ENCODE peak calls at places on chromosomes 11 and 22, in five cellular contexts. One of them, this sample, is unnamed.

GRCh38 chr22:41290262-41291221 is 4.6 kb upstream of the RANGAP1 start:
- DNase-seq in H1: peak
- DNase-seq in mesenchymal stem cell: peak
- DNase-seq in H9: peak
- DNase-seq in neuronal stem cell: peak
- DNase-seq in this sample: no peak

GRCh38 chr11:65206441-65206841 is 24.7 kb downstream of the CAPN1 start:
- DNase-seq in H9: no peak
- DNase-seq in H1: no peak
- DNase-seq in mesenchymal stem cell: no peak
- DNase-seq in neuronal stem cell: no peak
- DNase-seq in this sample: no peak

GRCh38 chr11:85945296-85945695 is 90.1 kb downstream of the CCDC83 start:
- DNase-seq in neuronal stem cell: no peak
- DNase-seq in H9: no peak
- DNase-seq in H1: no peak
- DNase-seq in mesenchymal stem cell: no peak
- DNase-seq in this sample: no peak

GRCh38 chr11:16924826-16925494 is 89.3 kb downstream of the PLEKHA7 start:
- DNase-seq in neuronal stem cell: peak
- DNase-seq in H9: peak
- DNase-seq in H1: peak
- DNase-seq in mesenchymal stem cell: no peak
- DNase-seq in this sample: peak

GRCh38 chr11:119671048-119671447 is 58.0 kb downstream of the NECTIN1 start:
- DNase-seq in H9: no peak
- DNase-seq in neuronal stem cell: no peak
- DNase-seq in mesenchymal stem cell: peak
- DNase-seq in H1: no peak
- DNase-seq in this sample: no peak

GRCh38 chr11:63892233-63892632 is 24.7 kb downstream of the RCOR2 start:
- DNase-seq in neuronal stem cell: no peak
- DNase-seq in mesenchymal stem cell: peak
- DNase-seq in H9: no peak
- DNase-seq in H1: no peak
- DNase-seq in this sample: no peak

GRCh38 chr22:36839356-36840073 is 21.3 kb upstream of the NCF4 start:
- DNase-seq in H1: no peak
- DNase-seq in H9: no peak
- DNase-seq in mesenchymal stem cell: no peak
- DNase-seq in neuronal stem cell: no peak
- DNase-seq in this sample: peak

GRCh38 chr22:42528591-42529307 is 9.2 kb upstream of the RRP7A start:
- DNase-seq in mesenchymal stem cell: no peak
- DNase-seq in neuronal stem cell: no peak
- DNase-seq in H1: no peak
- DNase-seq in H9: no peak
- DNase-seq in this sample: no peak

GRCh38 chr22:27273386-27273785 is 528.2 kb downstream of the MN1 start:
- DNase-seq in mesenchymal stem cell: no peak
- DNase-seq in H9: no peak
- DNase-seq in H1: no peak
- DNase-seq in neuronal stem cell: no peak
- DNase-seq in this sample: no peak

GRCh38 chr11:72012091-72012630 is 13.5 kb downstream of the IL18BP start:
- DNase-seq in neuronal stem cell: no peak
- DNase-seq in H1: no peak
- DNase-seq in mesenchymal stem cell: no peak
- DNase-seq in H9: no peak
- DNase-seq in this sample: peak

GRCh38 chr11:16923987-16924386 is 90.2 kb downstream of the PLEKHA7 start:
- DNase-seq in mesenchymal stem cell: no peak
- DNase-seq in H1: no peak
- DNase-seq in neuronal stem cell: no peak
- DNase-seq in H9: no peak
- DNase-seq in this sample: no peak

GRCh38 chr11:113305440-113306336 is 8.7 kb upstream of the TTC12 start:
- DNase-seq in mesenchymal stem cell: peak
- DNase-seq in H9: peak
- DNase-seq in H1: peak
- DNase-seq in neuronal stem cell: peak
- DNase-seq in this sample: peak

GRCh38 chr11:112082729-112083128 is 3.8 kb downstream of the TIMM8B start:
- DNase-seq in mesenchymal stem cell: peak
- DNase-seq in H1: no peak
- DNase-seq in neuronal stem cell: no peak
- DNase-seq in H9: no peak
- DNase-seq in this sample: peak

GRCh38 chr22:47341464-47341863 is 579.0 kb downstream of the TBC1D22A start:
- DNase-seq in mesenchymal stem cell: no peak
- DNase-seq in neuronal stem cell: no peak
- DNase-seq in H1: no peak
- DNase-seq in H9: no peak
- DNase-seq in this sample: no peak

GRCh38 chr11:15309296-15309695 is 194.6 kb downstream of the INSC start:
- DNase-seq in neuronal stem cell: no peak
- DNase-seq in H1: no peak
- DNase-seq in mesenchymal stem cell: peak
- DNase-seq in H9: no peak
- DNase-seq in this sample: no peak

GRCh38 chr11:131234146-131234680 is 136.2 kb upstream of the NTM start:
- DNase-seq in mesenchymal stem cell: no peak
- DNase-seq in neuronal stem cell: no peak
- DNase-seq in H1: no peak
- DNase-seq in H9: no peak
- DNase-seq in this sample: peak

GRCh38 chr22:22682807-22683667 is 38.6 kb downstream of the GGTLC2 start:
- DNase-seq in neuronal stem cell: no peak
- DNase-seq in mesenchymal stem cell: no peak
- DNase-seq in H9: no peak
- DNase-seq in H1: no peak
- DNase-seq in this sample: no peak

GRCh38 chr22:49827307-49827852 is 293 bp downstream of the BRD1 start:
- DNase-seq in neuronal stem cell: no peak
- DNase-seq in H1: no peak
- DNase-seq in H9: no peak
- DNase-seq in mesenchymal stem cell: peak
- DNase-seq in this sample: no peak

GRCh38 chr11:65067446-65067845 is 9.1 kb upstream of the NAALADL1 start:
- DNase-seq in H9: no peak
- DNase-seq in neuronal stem cell: no peak
- DNase-seq in H1: no peak
- DNase-seq in mesenchymal stem cell: no peak
- DNase-seq in this sample: no peak

GRCh38 chr11:41058138-41058537 is 401.3 kb downstream of the LRRC4C start:
- DNase-seq in H9: no peak
- DNase-seq in H1: no peak
- DNase-seq in neuronal stem cell: no peak
- DNase-seq in mesenchymal stem cell: no peak
- DNase-seq in this sample: no peak

GRCh38 chr11:77412814-77413213 is 61.1 kb downstream of the PAK1 start:
- DNase-seq in H9: no peak
- DNase-seq in neuronal stem cell: no peak
- DNase-seq in H1: no peak
- DNase-seq in mesenchymal stem cell: no peak
- DNase-seq in this sample: no peak
- H3K18ac ChIP-seq in H9: no peak
- H3K18ac ChIP-seq in neuronal stem cell: no peak
- H3K18ac ChIP-seq in H1: no peak
- H3K18ac ChIP-seq in mesenchymal stem cell: no peak
- H3K18ac ChIP-seq in this sample: no peak

GRCh38 chr11:120938255-120938654 is 85.6 kb upstream of the TBCEL start:
- DNase-seq in H9: no peak
- DNase-seq in H1: no peak
- DNase-seq in neuronal stem cell: no peak
- DNase-seq in mesenchymal stem cell: no peak
- DNase-seq in this sample: no peak
- H2BK12ac ChIP-seq in H9: no peak
- H2BK12ac ChIP-seq in H1: no peak
- H2BK12ac ChIP-seq in neuronal stem cell: no peak
- H2BK12ac ChIP-seq in mesenchymal stem cell: no peak
- H2BK12ac ChIP-seq in this sample: no peak

DNA sequence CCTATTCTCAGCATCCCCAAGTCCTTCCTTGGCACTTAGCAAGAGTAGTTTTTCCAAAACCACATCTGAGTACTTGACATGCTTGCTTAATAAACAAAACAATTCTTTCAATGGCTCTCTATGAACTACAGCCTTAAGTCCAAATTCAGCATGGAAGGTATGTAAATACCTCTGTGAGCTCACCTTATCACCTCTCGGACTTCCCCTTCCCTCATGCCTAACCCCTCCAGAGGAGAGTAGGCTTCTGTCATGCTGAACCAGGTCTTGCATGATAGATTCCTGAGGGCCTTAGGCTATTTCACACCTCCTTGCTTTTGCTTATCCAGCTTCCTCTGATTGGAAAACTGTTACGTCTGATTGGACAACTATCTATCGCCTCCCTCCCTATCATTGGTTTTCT is 312.9 kb upstream of the CCDC90B start:
- DNase-seq in H9: no peak
- DNase-seq in mesenchymal stem cell: no peak
- DNase-seq in neuronal stem cell: no peak
- DNase-seq in H1: no peak
- DNase-seq in this sample: peak
- H3K18ac ChIP-seq in H9: no peak
- H3K18ac ChIP-seq in mesenchymal stem cell: no peak
- H3K18ac ChIP-seq in neuronal stem cell: no peak
- H3K18ac ChIP-seq in H1: no peak
- H3K18ac ChIP-seq in this sample: no peak

GRCh38 chr22:38543822-38544221 is 26.2 kb downstream of the DMC1 start:
- DNase-seq in H1: no peak
- DNase-seq in H9: no peak
- DNase-seq in mesenchymal stem cell: no peak
- DNase-seq in neuronal stem cell: no peak
- DNase-seq in this sample: no peak
- H2BK12ac ChIP-seq in H1: no peak
- H2BK12ac ChIP-seq in H9: no peak
- H2BK12ac ChIP-seq in mesenchymal stem cell: no peak
- H2BK12ac ChIP-seq in neuronal stem cell: no peak
- H2BK12ac ChIP-seq in this sample: no peak

GRCh38 chr11:10524471-10524870 is 16.5 kb downstream of the RNF141 start:
- DNase-seq in H9: no peak
- DNase-seq in mesenchymal stem cell: no peak
- DNase-seq in H1: no peak
- DNase-seq in neuronal stem cell: no peak
- DNase-seq in this sample: no peak

GRCh38 chr11:10528121-10528520 is 12.9 kb downstream of the RNF141 start:
- DNase-seq in H9: no peak
- DNase-seq in mesenchymal stem cell: no peak
- DNase-seq in neuronal stem cell: no peak
- DNase-seq in H1: no peak
- DNase-seq in this sample: no peak

GRCh38 chr11:10529279-10529678 is 11.7 kb downstream of the RNF141 start:
- DNase-seq in neuronal stem cell: no peak
- DNase-seq in mesenchymal stem cell: peak
- DNase-seq in H9: no peak
- DNase-seq in H1: no peak
- DNase-seq in this sample: peak

GRCh38 chr11:10522921-10523320 is 18.1 kb downstream of the RNF141 start:
- DNase-seq in mesenchymal stem cell: no peak
- DNase-seq in H1: no peak
- DNase-seq in neuronal stem cell: no peak
- DNase-seq in H9: no peak
- DNase-seq in this sample: no peak

GRCh38 chr11:10526974-10527918 is 13.7 kb downstream of the RNF141 start:
- DNase-seq in H1: no peak
- DNase-seq in neuronal stem cell: no peak
- DNase-seq in H9: no peak
- DNase-seq in mesenchymal stem cell: peak
- DNase-seq in this sample: no peak
- H3K18ac ChIP-seq in H1: no peak
- H3K18ac ChIP-seq in neuronal stem cell: no peak
- H3K18ac ChIP-seq in H9: no peak
- H3K18ac ChIP-seq in mesenchymal stem cell: peak
- H3K18ac ChIP-seq in this sample: no peak

GRCh38 chr22:38965614-38966378 is 8.4 kb downstream of the APOBEC3A start:
- DNase-seq in neuronal stem cell: no peak
- DNase-seq in mesenchymal stem cell: no peak
- DNase-seq in H1: no peak
- DNase-seq in H9: no peak
- DNase-seq in this sample: no peak

GRCh38 chr22:38963872-38964271 is 6.5 kb downstream of the APOBEC3A start:
- DNase-seq in mesenchymal stem cell: no peak
- DNase-seq in H9: no peak
- DNase-seq in neuronal stem cell: no peak
- DNase-seq in H1: no peak
- DNase-seq in this sample: no peak

GRCh38 chr22:38964989-38965388 is 7.6 kb downstream of the APOBEC3A start:
- DNase-seq in H1: no peak
- DNase-seq in H9: no peak
- DNase-seq in neuronal stem cell: no peak
- DNase-seq in mesenchymal stem cell: no peak
- DNase-seq in this sample: no peak

GRCh38 chr22:38966379-38966700 is 8.9 kb downstream of the APOBEC3A start:
- DNase-seq in neuronal stem cell: no peak
- DNase-seq in mesenchymal stem cell: no peak
- DNase-seq in H1: no peak
- DNase-seq in H9: no peak
- DNase-seq in this sample: no peak

DNA sequence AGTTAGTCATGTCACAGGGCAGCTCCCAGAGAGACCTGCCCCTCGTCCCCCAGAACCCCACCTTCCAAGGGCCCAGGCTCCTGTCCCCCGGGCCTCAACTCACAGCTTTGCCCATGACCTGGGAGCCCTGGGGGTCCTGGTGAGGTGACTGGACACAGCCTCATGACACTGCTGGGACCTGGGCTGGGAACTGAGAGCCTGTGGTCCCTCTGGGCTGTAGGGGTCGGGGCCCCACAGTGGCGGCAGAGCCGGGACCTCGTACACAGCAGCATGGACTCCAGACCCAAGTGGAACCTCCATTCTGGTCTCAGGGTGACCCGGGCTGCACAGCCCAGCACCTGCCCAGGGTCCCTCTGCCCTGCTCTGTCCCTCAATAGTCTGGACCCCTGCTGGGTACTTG is 6.9 kb downstream of the APOBEC3A start:
- DNase-seq in mesenchymal stem cell: no peak
- DNase-seq in neuronal stem cell: no peak
- DNase-seq in H1: no peak
- DNase-seq in H9: no peak
- DNase-seq in this sample: no peak
- H2BK12ac ChIP-seq in mesenchymal stem cell: no peak
- H2BK12ac ChIP-seq in neuronal stem cell: peak
- H2BK12ac ChIP-seq in H1: peak
- H2BK12ac ChIP-seq in H9: no peak
- H2BK12ac ChIP-seq in this sample: no peak

GRCh38 chr11:10856689-10857603 is 907 bp downstream of the ZBED5 start:
- DNase-seq in mesenchymal stem cell: peak
- DNase-seq in H9: no peak
- DNase-seq in H1: no peak
- DNase-seq in neuronal stem cell: peak
- DNase-seq in this sample: peak
- H3K18ac ChIP-seq in mesenchymal stem cell: peak
- H3K18ac ChIP-seq in H9: peak
- H3K18ac ChIP-seq in H1: peak
- H3K18ac ChIP-seq in neuronal stem cell: peak
- H3K18ac ChIP-seq in this sample: peak

GRCh38 chr11:116373545-116373944 is 399.2 kb downstream of the BUD13 start:
- DNase-seq in H1: no peak
- DNase-seq in neuronal stem cell: no peak
- DNase-seq in H9: no peak
- DNase-seq in mesenchymal stem cell: no peak
- DNase-seq in this sample: no peak
- H2BK12ac ChIP-seq in H1: no peak
- H2BK12ac ChIP-seq in neuronal stem cell: no peak
- H2BK12ac ChIP-seq in H9: no peak
- H2BK12ac ChIP-seq in mesenchymal stem cell: no peak
- H2BK12ac ChIP-seq in this sample: no peak

GRCh38 chr11:19912206-19913118 is 199.8 kb downstream of the NAV2 start:
- DNase-seq in H1: no peak
- DNase-seq in neuronal stem cell: no peak
- DNase-seq in H9: no peak
- DNase-seq in mesenchymal stem cell: peak
- DNase-seq in this sample: no peak
- H3K18ac ChIP-seq in H1: peak
- H3K18ac ChIP-seq in neuronal stem cell: no peak
- H3K18ac ChIP-seq in H9: no peak
- H3K18ac ChIP-seq in mesenchymal stem cell: no peak
- H3K18ac ChIP-seq in this sample: no peak

This sample was measured in trophoblast cell.